ENCODE peak calls at places on chromosomes 1 and 21, in six cellular contexts. E is PC-3, B is IMR-90, X is uterus, D is dorsolateral prefrontal cortex, F is HCT116. T is an unnamed sample.
A peak's percentile ranks its signal among the peaks of the same experiment; 100 is the strongest.

GRCh38 chr1:98181041-98181764 is 260.4 kb upstream of the DPYD start:
- DNase-seq in B (no peak), D (no peak), X (no peak), F (no peak), E (no peak), T (peak; percentile 16)

GRCh38 chr21:33976082-33976979 is 60.7 kb upstream of the ATP5PO start:
- DNase-seq in B (peak; percentile 94), D (no peak), X (peak; percentile 52), E (peak; percentile 98), F (no peak), T (peak; percentile 100)

GRCh38 chr1:115976900-115977480 is 677 bp downstream of the SLC22A15 start:
- DNase-seq in X (no peak), E (peak; percentile 19), B (no peak), F (no peak), D (peak; percentile 76), T (peak; percentile 20)

GRCh38 chr21:42570841-42571387 is 57.3 kb downstream of the SLC37A1 start:
- DNase-seq in X (peak; percentile 10), E (peak; percentile 19), D (peak; percentile 51), F (no peak), B (no peak), T (no peak)

GRCh38 chr21:41766883-41767605 is at the start of gene RIPK4:
- DNase-seq in F (peak; percentile 73), D (no peak), B (peak; percentile 23), X (no peak), E (peak; percentile 97), T (peak; percentile 80)

GRCh38 chr1:198024782-198025181 is 107.6 kb downstream of the LHX9 start:
- DNase-seq in X (no peak), D (no peak), B (peak; percentile 71), F (no peak), E (peak; percentile 42), T (peak; percentile 82)

GRCh38 chr1:106517218-106517617 is 539.3 kb upstream of the PRMT6 start:
- DNase-seq in B (no peak), D (no peak), E (no peak), F (no peak), X (no peak), T (no peak)

GRCh38 chr1:68495532-68495931 is 1.4 kb downstream of the DEPDC1 start:
- DNase-seq in B (no peak), X (no peak), E (peak; percentile 54), D (no peak), F (no peak), T (no peak)

GRCh38 chr21:24693779-24694178 is 913.5 kb downstream of the MRPL39 start:
- DNase-seq in E (peak; percentile 3), F (no peak), D (no peak), B (no peak), X (no peak), T (no peak)

DNA sequence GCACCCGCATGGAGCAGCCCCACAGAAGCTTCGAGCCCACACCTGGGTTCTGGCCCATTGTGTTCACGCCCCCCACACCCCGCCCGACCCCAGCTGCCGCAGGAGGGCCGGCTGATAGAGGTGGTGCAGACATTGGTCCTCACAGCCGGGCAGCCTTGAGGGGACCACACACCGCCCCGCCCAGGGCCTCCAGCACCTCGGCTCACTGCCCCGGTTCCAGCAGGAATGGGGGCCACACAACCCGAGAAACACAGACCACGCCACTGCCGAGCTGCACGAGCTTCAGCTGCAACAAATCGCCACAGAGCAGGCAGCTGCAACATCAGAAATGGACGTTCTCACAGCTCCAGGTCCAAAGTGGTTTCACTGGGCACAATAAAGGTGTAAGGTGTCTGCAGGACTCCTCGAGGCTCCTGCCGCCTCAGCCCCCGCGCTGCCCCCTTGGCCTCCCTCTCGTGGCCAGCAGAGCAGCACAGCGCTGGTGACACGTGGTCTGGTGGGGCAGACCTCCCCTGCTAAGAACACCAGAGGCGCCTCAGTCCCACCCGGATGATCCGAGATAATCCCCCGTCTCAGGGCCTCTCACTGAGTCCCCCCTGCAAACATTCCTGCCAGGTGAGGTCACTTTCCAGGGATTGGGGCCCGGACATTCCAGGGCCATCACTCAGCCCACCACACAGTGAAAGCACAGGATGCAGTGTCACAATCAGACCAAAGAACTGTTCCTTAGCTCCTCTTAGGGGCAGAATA is 62.3 kb upstream of the ADARB1 start:
- DNase-seq in E (peak; percentile 99), X (peak; percentile 45), B (peak; percentile 94), D (no peak), F (peak; percentile 65), T (peak; percentile 90)
- TF ChIP-seq CTCF in E (no peak), X (no peak), B (no peak), D (no peak), F (no peak), T (no peak)

GRCh38 chr1:11613347-11613746 is 40.9 kb downstream of the FBXO2 start:
- DNase-seq in B (no peak), X (no peak), E (no peak), D (no peak), F (no peak), T (no peak)

GRCh38 chr1:11610629-11611180 is 43.5 kb downstream of the FBXO2 start:
- DNase-seq in X (no peak), F (no peak), E (no peak), B (no peak), D (no peak), T (no peak)

GRCh38 chr1:11615109-11615508 is 39.1 kb downstream of the FBXO2 start:
- DNase-seq in E (no peak), B (no peak), X (no peak), F (no peak), D (no peak), T (no peak)

GRCh38 chr1:11616766-11617165 is 37.5 kb downstream of the FBXO2 start:
- DNase-seq in D (no peak), E (no peak), B (no peak), F (no peak), X (no peak), T (no peak)

GRCh38 chr1:11611928-11612327 is 42.3 kb downstream of the FBXO2 start:
- DNase-seq in X (no peak), D (no peak), B (no peak), E (no peak), F (no peak), T (no peak)
- H3K27me3 ChIP-seq in X (no peaks in the 10 kb centered on the region), D (no peaks in the 10 kb centered on the region), B (peaks cover 9% of the 10 kb centered on the region), E (peaks cover 13% of the 10 kb centered on the region), F (no peaks in the 10 kb centered on the region), T (no peaks in the 10 kb centered on the region)

DNA sequence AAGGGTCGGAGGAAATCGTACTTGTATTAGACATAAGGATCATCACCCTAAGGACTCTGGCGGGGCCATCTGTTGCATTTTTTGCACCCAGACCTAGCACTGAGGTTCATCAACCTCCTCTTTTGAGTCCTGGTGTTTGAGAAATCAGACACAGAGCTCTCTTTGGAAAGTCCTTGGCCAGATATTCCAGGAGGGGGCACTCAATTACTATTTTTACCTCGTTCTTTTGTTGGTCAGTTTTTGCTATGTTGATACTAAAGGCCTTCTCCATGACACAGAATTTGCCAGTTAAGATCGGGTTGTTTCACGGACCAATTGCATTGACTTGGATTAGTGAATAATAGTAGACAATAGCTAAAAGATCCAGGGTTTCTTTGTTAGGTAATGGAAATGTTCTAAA is 711.2 kb downstream of the KCNT2 start:
- DNase-seq in X (no peak), D (no peak), F (no peak), B (no peak), E (peak; percentile 22), T (no peak)
- TF ChIP-seq CTCF in X (no peak), D (no peak), F (no peak), B (no peak), E (peak; percentile 31), T (no peak)

GRCh38 chr1:229037806-229038405 is 233.0 kb upstream of the RAB4A start:
- DNase-seq in F (no peak), X (no peak), E (no peak), D (no peak), B (peak; percentile 13), T (peak; percentile 43)
- H3K27me3 ChIP-seq in F (peaks cover 28% of the 10 kb centered on the region), X (no peaks in the 10 kb centered on the region), E (peaks cover 96% of the 10 kb centered on the region), D (no peaks in the 10 kb centered on the region), B (peaks cover 10% of the 10 kb centered on the region), T (no peaks in the 10 kb centered on the region)